ENCODE peak calls at places on chromosomes 11 and 22, in five cellular contexts. U, Q, W, P and H are unnamed samples.

GRCh38 chr11:29129850-29130249 is 887.0 kb downstream of the KCNA4 start:
- DNase-seq in U (no peak), Q (no peak), W (no peak), P (no peak), H (no peak)

GRCh38 chr22:49845666-49846459 is 7.8 kb upstream of the ZBED4 start:
- DNase-seq in U (no peak), Q (no peak), W (no peak), P (no peak), H (no peak)

GRCh38 chr11:26976389-26976788 is 17.5 kb upstream of the FIBIN start:
- DNase-seq in U (no peak), Q (no peak), W (no peak), P (no peak), H (no peak)

GRCh38 chr11:64449381-64450167 is 90.6 kb downstream of the RPS6KA4 start:
- DNase-seq in U (peak), Q (no peak), W (peak), P (peak), H (peak)

GRCh38 chr11:123437236-123437979 is 7.3 kb downstream of the GRAMD1B start:
- DNase-seq in U (no peak), Q (no peak), W (no peak), P (no peak), H (no peak)

GRCh38 chr11:83713701-83714100 is 427.5 kb upstream of the CCDC90B start:
- DNase-seq in U (no peak), Q (no peak), W (no peak), P (no peak), H (no peak)

GRCh38 chr22:28246392-28246791 is 327.3 kb upstream of the PITPNB start:
- DNase-seq in U (no peak), Q (no peak), W (no peak), P (no peak), H (no peak)

GRCh38 chr11:33701831-33702230 is 1.2 kb upstream of the C11orf91 start:
- DNase-seq in U (no peak), Q (no peak), W (no peak), P (no peak), H (no peak)

GRCh38 chr11:127677813-127678212 is 677.2 kb upstream of the KIRREL3 start:
- DNase-seq in U (no peak), Q (no peak), W (no peak), P (no peak), H (no peak)

GRCh38 chr11:27701262-27702105 is 1.2 kb upstream of the BDNF start:
- DNase-seq in U (no peak), Q (no peak), W (no peak), P (no peak), H (peak)

GRCh38 chr11:64230985-64231365 is 627 bp downstream of the DNAJC4 start:
- DNase-seq in U (peak), Q (no peak), W (no peak), P (peak), H (no peak)

GRCh38 chr22:50190182-50190951 is 4.7 kb downstream of the TRABD start:
- DNase-seq in U (peak), Q (no peak), W (peak), P (peak), H (peak)

GRCh38 chr22:44091021-44091721 is 67.1 kb downstream of the PARVB start:
- DNase-seq in U (peak), Q (no peak), W (no peak), P (peak), H (peak)

GRCh38 chr22:50260801-50261614 is 475 bp downstream of the MAPK12 start:
- DNase-seq in U (no peak), Q (no peak), W (no peak), P (peak), H (peak)

GRCh38 chr11:110121204-110121603 is 28.0 kb downstream of the ZC3H12C start:
- DNase-seq in U (no peak), Q (no peak), W (no peak), P (no peak), H (no peak)

GRCh38 chr11:78138281-78138680 is 1.1 kb downstream of the ALG8 start:
- DNase-seq in U (no peak), Q (no peak), W (no peak), P (no peak), H (no peak)
- H3K4me3 ChIP-seq in U (peak), Q (peak), W (no peak), P (peak), H (peak)

DNA sequence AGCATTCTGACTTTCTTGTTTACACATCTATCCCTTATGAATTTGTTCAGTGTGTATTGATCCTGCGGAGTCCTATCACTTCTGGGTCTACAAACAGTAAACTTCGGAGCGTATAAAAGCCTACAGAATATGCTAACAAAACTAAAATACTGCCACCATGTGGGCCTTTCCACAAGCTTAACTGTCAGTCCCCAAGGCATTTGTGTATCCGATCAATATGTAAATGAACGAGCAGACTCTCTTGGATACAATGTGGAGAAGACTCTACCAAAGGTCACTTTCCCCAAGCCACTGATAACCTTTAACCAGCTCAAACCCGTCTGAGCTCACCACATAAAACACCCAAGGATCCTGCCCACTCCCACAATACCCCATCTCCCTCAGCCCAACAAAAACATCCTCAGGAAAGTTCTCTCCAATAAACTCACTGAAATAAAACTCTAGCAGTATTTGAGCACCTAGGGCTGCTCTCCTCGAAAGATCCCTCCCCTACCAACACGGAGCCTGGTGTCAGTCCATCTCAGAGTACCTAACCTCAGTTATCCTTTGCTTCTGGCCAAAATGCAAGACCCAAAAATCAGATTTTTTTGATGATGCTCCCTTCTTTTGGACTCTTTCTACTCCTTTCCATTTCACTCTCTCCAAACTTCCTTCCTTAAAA is 17.8 kb downstream of the ADA2 start:
- DNase-seq in U (no peak), Q (no peak), W (no peak), P (no peak), H (no peak)
- TF ChIP-seq CTCF in U (no peak), Q (no peak), W (no peak), P (peak), H (no peak)

GRCh38 chr11:9606799-9607510 is 33.5 kb downstream of the WEE1 start:
- DNase-seq in U (no peak), Q (no peak), W (no peak), P (peak), H (no peak)

GRCh38 chr11:9601041-9601875 is 27.8 kb downstream of the WEE1 start:
- DNase-seq in U (peak), Q (no peak), W (peak), P (peak), H (peak)

GRCh38 chr11:9605742-9606141 is 32.3 kb downstream of the WEE1 start:
- DNase-seq in U (no peak), Q (no peak), W (no peak), P (no peak), H (no peak)

GRCh38 chr11:9601876-9602199 is 28.4 kb downstream of the WEE1 start:
- DNase-seq in U (no peak), Q (no peak), W (no peak), P (peak), H (no peak)

DNA sequence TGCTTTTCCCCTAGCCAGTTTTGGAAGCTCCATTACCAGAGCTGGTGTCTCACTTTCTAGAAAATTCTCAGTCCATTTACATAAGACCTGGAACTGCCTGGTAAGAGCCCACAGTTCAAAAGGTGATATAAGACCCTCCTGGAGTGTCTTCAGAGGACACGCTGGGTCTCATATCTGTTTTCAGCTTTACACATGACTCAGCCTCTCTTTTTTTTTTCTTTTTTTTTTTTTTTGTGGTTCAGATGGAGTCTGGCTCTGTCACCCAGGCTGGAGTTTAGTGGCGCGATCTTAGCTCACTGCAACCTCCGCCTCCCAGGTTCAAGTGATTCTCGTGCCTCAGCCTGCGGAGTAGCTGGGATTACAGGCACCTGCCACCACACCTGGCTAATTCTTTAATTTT is 30.7 kb downstream of the WEE1 start:
- DNase-seq in U (no peak), Q (no peak), W (no peak), P (no peak), H (no peak)
- H3K4me3 ChIP-seq in U (no peak), Q (no peak), W (no peak), P (no peak), H (no peak)

GRCh38 chr22:38461414-38462081 is 6.3 kb upstream of the KDELR3 start:
- DNase-seq in U (peak), Q (no peak), W (peak), P (peak), H (peak)
- TF ChIP-seq CTCF in U (no peak), Q (no peak), W (peak), P (no peak), H (no peak)

GRCh38 chr11:45339754-45340519 is 53.8 kb upstream of the SYT13 start:
- DNase-seq in U (peak), Q (peak), W (peak), P (peak), H (peak)
- H3K4me3 ChIP-seq in U (peak), Q (peak), W (peak), P (peak), H (peak)

DNA sequence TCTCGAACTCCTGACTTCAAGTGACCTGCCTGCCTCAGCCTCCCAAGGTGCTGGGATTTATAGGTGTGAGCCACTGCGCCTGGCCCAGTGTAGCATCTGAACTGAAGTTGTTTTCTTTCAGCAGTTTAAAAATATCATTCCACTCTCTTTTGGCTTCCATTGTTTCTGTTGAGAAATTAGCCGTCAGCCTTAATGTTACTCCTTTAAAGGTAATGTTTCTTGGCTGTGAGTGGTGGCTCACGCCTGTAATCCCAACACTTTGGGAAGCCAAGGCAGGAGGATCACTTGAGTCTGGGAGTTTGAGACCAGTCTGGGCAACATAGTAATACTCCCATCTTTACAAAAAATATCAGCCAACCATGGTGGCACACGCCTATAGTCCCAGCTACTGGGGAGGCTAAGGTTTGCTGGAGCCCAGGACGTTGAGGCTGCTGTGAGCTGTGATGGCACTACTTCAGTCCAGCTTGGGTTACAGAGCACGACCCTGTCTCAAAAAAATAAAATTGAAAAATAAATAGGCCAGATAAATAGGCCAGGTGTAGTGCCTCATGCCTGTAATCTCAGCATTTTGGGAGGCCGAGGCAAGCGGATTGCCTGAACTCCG is 25.9 kb downstream of the MCAM start:
- DNase-seq in U (no peak), Q (no peak), W (no peak), P (no peak), H (no peak)
- TF ChIP-seq CTCF in U (no peak), Q (no peak), W (no peak), P (no peak), H (no peak)

DNA sequence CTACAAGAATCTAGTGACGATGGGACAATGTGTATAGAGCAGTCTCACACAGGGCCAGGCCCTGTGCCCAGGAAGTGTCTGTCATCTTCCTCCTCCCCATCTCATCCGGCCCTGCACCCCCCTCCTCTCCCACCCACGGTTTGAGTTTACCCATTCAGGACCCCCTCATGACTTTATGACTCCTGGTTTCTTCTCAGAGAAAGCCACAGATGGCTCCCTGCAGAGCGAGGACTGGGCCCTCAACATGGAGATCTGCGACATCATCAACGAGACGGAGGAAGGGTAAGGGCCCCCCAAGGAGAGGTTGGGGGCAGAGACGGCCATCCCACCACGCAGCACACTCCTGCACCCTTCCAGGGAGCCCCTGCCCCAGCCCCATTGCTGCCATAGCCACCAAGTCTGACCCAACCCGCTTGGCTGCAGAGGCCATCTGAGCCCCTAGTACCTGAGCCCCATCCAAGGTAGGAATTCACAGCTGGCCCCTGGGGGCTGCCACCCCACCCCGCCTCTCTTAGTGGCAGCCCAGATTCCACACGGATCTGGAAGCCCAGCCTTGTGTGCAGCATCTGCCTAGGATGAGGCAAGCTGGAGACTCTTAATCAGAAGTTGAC is 18.1 kb downstream of the TOM1 start:
- DNase-seq in U (no peak), Q (no peak), W (no peak), P (no peak), H (no peak)
- H3K4me3 ChIP-seq in U (no peak), Q (no peak), W (no peak), P (no peak), H (no peak)